ENCODE peak calls at places on chromosomes 3 and 15, in ten cellular contexts. One of them, this sample, is unnamed.

GRCh38 chr15:71329041-71329440 is 213.8 kb downstream of the THSD4 start:
- DNase-seq in T-helper 17 cell: no peak
- DNase-seq in Right ventricle myocardium inferior: no peak
- DNase-seq in caudate nucleus: no peak
- DNase-seq in mucosa of gallbladder: peak
- DNase-seq in astrocyte of the cerebellum: no peak
- DNase-seq in activated CD8-positive, alpha-beta T cell treated with anti-CD3 and anti-CD28 coated beads for 36 hours: no peak
- DNase-seq in GM23248: no peak
- DNase-seq in anterior cingulate cortex: no peak
- DNase-seq in psoas muscle: peak
- DNase-seq in this sample: no peak

GRCh38 chr3:145522179-145522578 is 638.8 kb downstream of the PLOD2 start:
- DNase-seq in activated CD8-positive, alpha-beta T cell treated with anti-CD3 and anti-CD28 coated beads for 36 hours: no peak
- DNase-seq in psoas muscle: no peak
- DNase-seq in Right ventricle myocardium inferior: no peak
- DNase-seq in T-helper 17 cell: no peak
- DNase-seq in caudate nucleus: no peak
- DNase-seq in anterior cingulate cortex: no peak
- DNase-seq in GM23248: no peak
- DNase-seq in mucosa of gallbladder: no peak
- DNase-seq in astrocyte of the cerebellum: no peak
- DNase-seq in this sample: no peak

GRCh38 chr3:193842832-193843446 is 249.9 kb downstream of the OPA1 start:
- DNase-seq in caudate nucleus: no peak
- DNase-seq in T-helper 17 cell: no peak
- DNase-seq in astrocyte of the cerebellum: no peak
- DNase-seq in mucosa of gallbladder: no peak
- DNase-seq in Right ventricle myocardium inferior: no peak
- DNase-seq in GM23248: no peak
- DNase-seq in anterior cingulate cortex: no peak
- DNase-seq in psoas muscle: no peak
- DNase-seq in activated CD8-positive, alpha-beta T cell treated with anti-CD3 and anti-CD28 coated beads for 36 hours: no peak
- DNase-seq in this sample: no peak

GRCh38 chr3:138003069-138003468 is 6.9 kb upstream of the CLDN18 start:
- DNase-seq in Right ventricle myocardium inferior: no peak
- DNase-seq in anterior cingulate cortex: no peak
- DNase-seq in astrocyte of the cerebellum: no peak
- DNase-seq in psoas muscle: no peak
- DNase-seq in mucosa of gallbladder: no peak
- DNase-seq in T-helper 17 cell: no peak
- DNase-seq in caudate nucleus: no peak
- DNase-seq in activated CD8-positive, alpha-beta T cell treated with anti-CD3 and anti-CD28 coated beads for 36 hours: no peak
- DNase-seq in GM23248: no peak
- DNase-seq in this sample: no peak

GRCh38 chr15:73394782-73395181 is 26.0 kb upstream of the HCN4 start:
- DNase-seq in Right ventricle myocardium inferior: no peak
- DNase-seq in astrocyte of the cerebellum: no peak
- DNase-seq in T-helper 17 cell: no peak
- DNase-seq in caudate nucleus: no peak
- DNase-seq in GM23248: no peak
- DNase-seq in activated CD8-positive, alpha-beta T cell treated with anti-CD3 and anti-CD28 coated beads for 36 hours: no peak
- DNase-seq in anterior cingulate cortex: no peak
- DNase-seq in psoas muscle: no peak
- DNase-seq in mucosa of gallbladder: no peak
- DNase-seq in this sample: no peak

GRCh38 chr3:159857840-159858239 is 130.8 kb upstream of the IL12A start:
- DNase-seq in activated CD8-positive, alpha-beta T cell treated with anti-CD3 and anti-CD28 coated beads for 36 hours: no peak
- DNase-seq in caudate nucleus: no peak
- DNase-seq in psoas muscle: no peak
- DNase-seq in mucosa of gallbladder: no peak
- DNase-seq in Right ventricle myocardium inferior: no peak
- DNase-seq in T-helper 17 cell: no peak
- DNase-seq in GM23248: no peak
- DNase-seq in astrocyte of the cerebellum: no peak
- DNase-seq in anterior cingulate cortex: no peak
- DNase-seq in this sample: no peak

GRCh38 chr3:8499181-8499611 is 2.4 kb upstream of the LMCD1 start:
- DNase-seq in astrocyte of the cerebellum: peak
- DNase-seq in psoas muscle: no peak
- DNase-seq in activated CD8-positive, alpha-beta T cell treated with anti-CD3 and anti-CD28 coated beads for 36 hours: no peak
- DNase-seq in anterior cingulate cortex: peak
- DNase-seq in mucosa of gallbladder: no peak
- DNase-seq in GM23248: no peak
- DNase-seq in T-helper 17 cell: no peak
- DNase-seq in Right ventricle myocardium inferior: no peak
- DNase-seq in caudate nucleus: no peak
- DNase-seq in this sample: no peak

GRCh38 chr3:122484985-122485384 is 29.8 kb downstream of the KPNA1 start:
- DNase-seq in T-helper 17 cell: no peak
- DNase-seq in Right ventricle myocardium inferior: no peak
- DNase-seq in GM23248: peak
- DNase-seq in psoas muscle: peak
- DNase-seq in activated CD8-positive, alpha-beta T cell treated with anti-CD3 and anti-CD28 coated beads for 36 hours: no peak
- DNase-seq in astrocyte of the cerebellum: peak
- DNase-seq in mucosa of gallbladder: no peak
- DNase-seq in caudate nucleus: no peak
- DNase-seq in anterior cingulate cortex: no peak
- DNase-seq in this sample: no peak